ENCODE peak calls at places on chromosome 6, in ten cellular contexts. P is thoracic aorta; L is cardiac muscle cell; J is A673; M is brain microvascular endothelial cell; R is HepG2; F is IMR-90; W is SJCRH30; N is CD4-positive, alpha-beta T cell; Y is astrocyte. X is an unnamed sample.

GRCh38 chr6:138088307-138088744 is 18.9 kb downstream of the PERP start:
- DNase-seq in P (no peak), L (peak), J (peak), M (peak), R (peak), F (peak), W (no peak), N (no peak), Y (peak), X (no peak)

GRCh38 chr6:147204843-147205311 is 660 bp downstream of the STXBP5 start:
- DNase-seq in P (no peak), L (no peak), J (no peak), M (no peak), R (no peak), F (peak), W (no peak), N (no peak), Y (peak), X (no peak)

GRCh38 chr6:121896363-121896762 is 460.9 kb downstream of the GJA1 start:
- DNase-seq in P (no peak), L (no peak), J (no peak), M (no peak), R (no peak), F (no peak), W (no peak), N (no peak), Y (peak), X (no peak)

GRCh38 chr6:127267742-127268588 is 1.3 kb downstream of the RNF146 start:
- DNase-seq in P (no peak), L (no peak), J (no peak), M (no peak), R (peak), F (no peak), W (no peak), N (no peak), Y (no peak), X (peak)

GRCh38 chr6:18390476-18390875 is 3.3 kb downstream of the RNF144B start:
- DNase-seq in P (no peak), L (no peak), J (no peak), M (no peak), R (no peak), F (no peak), W (no peak), N (no peak), Y (no peak), X (no peak)

GRCh38 chr6:32192608-32193039 is at the start of gene GPSM3:
- DNase-seq in P (no peak), L (peak), J (no peak), M (peak), R (no peak), F (peak), W (peak), N (peak), Y (no peak), X (peak)

GRCh38 chr6:72657391-72657790 is 35.5 kb downstream of the KCNQ5 start:
- DNase-seq in P (no peak), L (no peak), J (no peak), M (no peak), R (no peak), F (no peak), W (no peak), N (no peak), Y (no peak), X (no peak)

GRCh38 chr6:169932491-169932890 is 181.1 kb downstream of the ERMARD start:
- DNase-seq in P (no peak), L (no peak), J (no peak), M (no peak), R (no peak), F (no peak), W (no peak), N (no peak), Y (no peak), X (no peak)

GRCh38 chr6:88481519-88481918 is 315.4 kb upstream of the CNR1 start:
- DNase-seq in P (no peak), L (no peak), J (no peak), M (no peak), R (no peak), F (no peak), W (no peak), N (no peak), Y (no peak), X (no peak)

GRCh38 chr6:22082278-22082677 is 214.6 kb downstream of the PRL start:
- DNase-seq in P (no peak), L (peak), J (no peak), M (no peak), R (no peak), F (peak), W (no peak), N (no peak), Y (peak), X (no peak)

GRCh38 chr6:148747145-148747492 is 289 bp downstream of the UST start:
- DNase-seq in P (no peak), L (peak), J (no peak), M (no peak), R (no peak), F (peak), W (no peak), N (no peak), Y (peak), X (no peak)

GRCh38 chr6:137489410-137490371 is 4.5 kb downstream of the OLIG3 start:
- DNase-seq in P (no peak), L (no peak), J (no peak), M (no peak), R (no peak), F (no peak), W (no peak), N (no peak), Y (no peak), X (no peak)

GRCh38 chr6:14709066-14709670 is 536.7 kb upstream of the JARID2 start:
- DNase-seq in P (no peak), L (no peak), J (no peak), M (no peak), R (no peak), F (peak), W (no peak), N (no peak), Y (peak), X (no peak)

GRCh38 chr6:146028250-146028789 is 542 bp upstream of the GRM1 start:
- DNase-seq in P (no peak), L (peak), J (peak), M (peak), R (peak), F (peak), W (peak), N (no peak), Y (peak), X (peak)

GRCh38 chr6:111870054-111870750 is 3.0 kb downstream of the FYN start:
- DNase-seq in P (no peak), L (no peak), J (no peak), M (no peak), R (peak), F (no peak), W (no peak), N (no peak), Y (no peak), X (peak)

GRCh38 chr6:113447088-113447831 is 409.9 kb upstream of the MARCKS start:
- DNase-seq in P (no peak), L (peak), J (peak), M (peak), R (no peak), F (peak), W (no peak), N (no peak), Y (peak), X (no peak)

GRCh38 chr6:9520417-9521151 is 894.3 kb downstream of the TFAP2A start:
- DNase-seq in P (no peak), L (peak), J (peak), M (peak), R (no peak), F (peak), W (no peak), N (no peak), Y (peak), X (no peak)

GRCh38 chr6:130906736-130907381 is 79.7 kb downstream of the SMLR1 start:
- DNase-seq in P (no peak), L (peak), J (no peak), M (peak), R (no peak), F (peak), W (no peak), N (no peak), Y (peak), X (no peak)

GRCh38 chr6:36623547-36624459 is 29.6 kb downstream of the SRSF3 start:
- DNase-seq in P (peak), L (peak), J (peak), M (peak), R (peak), F (peak), W (peak), N (peak), Y (peak), X (peak)

GRCh38 chr6:147700436-147701209 is 192.1 kb downstream of the SAMD5 start:
- DNase-seq in P (no peak), L (no peak), J (peak), M (no peak), R (no peak), F (no peak), W (no peak), N (no peak), Y (no peak), X (no peak)

GRCh38 chr6:69917834-69918233 is 51.5 kb downstream of the COL19A1 start:
- DNase-seq in P (no peak), L (peak), J (peak), M (peak), R (no peak), F (peak), W (peak), N (no peak), Y (peak), X (no peak)

GRCh38 chr6:163667372-163668060 is 253.0 kb downstream of the QKI start:
- DNase-seq in P (no peak), L (peak), J (peak), M (peak), R (no peak), F (peak), W (no peak), N (no peak), Y (peak), X (peak)

GRCh38 chr6:38110407-38111025 is 291.0 kb downstream of the ZFAND3 start:
- DNase-seq in P (no peak), L (peak), J (peak), M (no peak), R (no peak), F (no peak), W (peak), N (no peak), Y (peak), X (no peak)

GRCh38 chr6:79812195-79812594 is 135.2 kb downstream of the ELOVL4 start:
- DNase-seq in P (no peak), L (no peak), J (no peak), M (no peak), R (no peak), F (no peak), W (no peak), N (no peak), Y (no peak), X (no peak)

GRCh38 chr6:3162565-3163247 is 5.4 kb upstream of the TUBB2A start:
- DNase-seq in P (no peak), L (peak), J (peak), M (peak), R (peak), F (peak), W (peak), N (peak), Y (peak), X (peak)

GRCh38 chr6:39956951-39957350 is 22.7 kb upstream of the MOCS1 start:
- DNase-seq in P (no peak), L (peak), J (no peak), M (peak), R (no peak), F (peak), W (no peak), N (no peak), Y (peak), X (no peak)

GRCh38 chr6:138250053-138250452 is 31.8 kb upstream of the PBOV1 start:
- DNase-seq in P (no peak), L (no peak), J (no peak), M (no peak), R (no peak), F (no peak), W (no peak), N (no peak), Y (no peak), X (no peak)

GRCh38 chr6:40889137-40889832 is 149.7 kb downstream of the UNC5CL start:
- DNase-seq in P (no peak), L (no peak), J (no peak), M (no peak), R (no peak), F (no peak), W (no peak), N (no peak), Y (no peak), X (no peak)

GRCh38 chr6:150074651-150075416 is 5.9 kb upstream of the ULBP3 start:
- DNase-seq in P (no peak), L (peak), J (no peak), M (no peak), R (no peak), F (no peak), W (no peak), N (no peak), Y (peak), X (no peak)

GRCh38 chr6:46849361-46849690 is 56.1 kb downstream of the MEP1A start:
- DNase-seq in P (no peak), L (no peak), J (no peak), M (no peak), R (no peak), F (no peak), W (no peak), N (no peak), Y (no peak), X (no peak)

GRCh38 chr6:25041676-25042598 is 106.2 kb upstream of the RIPOR2 start:
- DNase-seq in P (no peak), L (no peak), J (no peak), M (no peak), R (no peak), F (no peak), W (no peak), N (peak), Y (no peak), X (peak)

GRCh38 chr6:2989332-2990178 is 10.1 kb upstream of the NQO2 start:
- DNase-seq in P (no peak), L (peak), J (peak), M (peak), R (peak), F (peak), W (peak), N (peak), Y (peak), X (peak)

GRCh38 chr6:55652429-55652828 is 73.4 kb upstream of the HMGCLL1 start:
- DNase-seq in P (no peak), L (no peak), J (no peak), M (no peak), R (no peak), F (no peak), W (no peak), N (no peak), Y (no peak), X (no peak)

GRCh38 chr6:3726421-3726820 is 25.1 kb downstream of the PXDC1 start:
- DNase-seq in P (no peak), L (no peak), J (no peak), M (no peak), R (no peak), F (no peak), W (no peak), N (no peak), Y (no peak), X (no peak)

GRCh38 chr6:66664112-66664511 is 957.1 kb upstream of the EYS start:
- DNase-seq in P (no peak), L (no peak), J (no peak), M (no peak), R (no peak), F (no peak), W (no peak), N (no peak), Y (no peak), X (no peak)

GRCh38 chr6:90098637-90099036 is 198.0 kb downstream of the BACH2 start:
- DNase-seq in P (no peak), L (peak), J (no peak), M (no peak), R (no peak), F (no peak), W (no peak), N (no peak), Y (peak), X (no peak)

GRCh38 chr6:84059082-84059481 is 25.5 kb downstream of the MRAP2 start:
- DNase-seq in P (no peak), L (no peak), J (no peak), M (no peak), R (no peak), F (no peak), W (no peak), N (no peak), Y (no peak), X (no peak)

GRCh38 chr6:46652232-46652602 is 401 bp downstream of the CYP39A1 start:
- DNase-seq in P (no peak), L (no peak), J (no peak), M (no peak), R (no peak), F (no peak), W (no peak), N (no peak), Y (no peak), X (no peak)

DNA sequence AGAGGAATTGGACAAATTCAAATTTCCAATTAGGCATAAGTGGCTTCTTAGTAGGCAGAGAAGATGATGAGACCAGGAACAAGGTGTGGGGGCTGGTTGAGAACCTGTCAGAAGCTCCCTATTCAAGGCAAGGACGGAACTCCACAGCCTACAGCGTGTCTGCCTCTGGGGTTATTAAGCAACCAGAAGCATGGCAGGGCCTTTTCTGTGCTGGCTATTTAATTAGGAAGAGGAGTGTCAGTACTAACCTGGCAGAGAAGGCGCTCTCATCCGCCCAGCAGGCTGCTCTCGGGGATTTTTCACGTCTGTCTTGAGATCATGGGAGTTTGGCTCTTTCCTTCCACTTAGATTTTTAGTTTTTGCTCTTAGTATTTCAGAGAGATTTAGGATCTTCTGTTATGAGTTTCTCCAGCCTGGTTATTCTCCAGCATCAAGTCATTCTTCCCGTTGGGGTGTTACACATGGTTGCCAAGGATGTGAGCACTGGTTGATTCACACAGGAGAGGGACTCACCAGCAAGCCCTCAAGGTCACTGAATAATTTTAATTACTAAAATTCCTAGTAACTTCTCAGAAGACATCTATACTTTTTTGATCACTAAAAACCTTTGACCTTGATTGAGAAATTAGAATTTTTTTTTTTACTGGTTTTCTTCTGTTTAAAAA is 23.8 kb downstream of the ADTRP start:
- DNase-seq in P (no peak), L (no peak), J (no peak), M (no peak), R (no peak), F (peak), W (no peak), N (no peak), Y (no peak), X (no peak)
- H3K27ac ChIP-seq in P (no peak), L (no peak), J (no peak), M (no peak), R (no peak), F (no peak), W (no peak), N (no peak), Y (peak), X (no peak)

GRCh38 chr6:68038815-68039408 is 596.2 kb upstream of the ADGRB3 start:
- DNase-seq in P (no peak), L (no peak), J (no peak), M (no peak), R (no peak), F (no peak), W (no peak), N (no peak), Y (no peak), X (no peak)

GRCh38 chr6:68039641-68040311 is 595.3 kb upstream of the ADGRB3 start:
- DNase-seq in P (no peak), L (no peak), J (no peak), M (no peak), R (no peak), F (no peak), W (no peak), N (no peak), Y (no peak), X (no peak)

GRCh38 chr6:68040780-68041179 is 594.3 kb upstream of the ADGRB3 start:
- DNase-seq in P (no peak), L (no peak), J (no peak), M (no peak), R (no peak), F (no peak), W (no peak), N (no peak), Y (no peak), X (no peak)

GRCh38 chr6:68042339-68043121 is 592.6 kb upstream of the ADGRB3 start:
- DNase-seq in P (no peak), L (no peak), J (no peak), M (no peak), R (no peak), F (no peak), W (no peak), N (no peak), Y (no peak), X (no peak)

DNA sequence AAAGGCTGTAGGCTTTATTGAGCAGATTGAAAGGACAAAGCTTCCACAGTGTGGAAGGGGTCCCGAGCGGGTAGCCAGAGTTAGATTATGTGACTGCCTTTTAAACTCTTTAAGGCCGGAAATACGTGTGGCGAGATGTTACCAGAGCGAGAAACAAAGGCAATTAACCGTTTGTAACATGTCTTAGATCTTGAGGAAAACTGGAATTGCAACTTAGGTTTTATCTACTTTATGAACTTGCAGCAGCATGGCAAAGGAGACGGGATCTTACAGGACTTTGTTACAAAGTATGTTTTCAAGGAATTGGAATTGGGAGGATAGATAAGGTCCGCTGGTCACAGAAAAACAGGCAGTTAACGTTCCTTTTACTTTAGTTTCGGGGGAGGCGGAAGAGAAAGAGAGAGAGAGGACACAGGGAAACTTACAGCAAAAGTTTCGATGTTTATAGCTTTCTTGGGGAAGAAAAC is 594.7 kb upstream of the ADGRB3 start:
- DNase-seq in P (no peak), L (peak), J (no peak), M (no peak), R (no peak), F (no peak), W (peak), N (no peak), Y (no peak), X (no peak)
- H3K27ac ChIP-seq in P (no peak), L (no peak), J (no peak), M (no peak), R (no peak), F (no peak), W (no peak), N (no peak), Y (no peak), X (no peak)

DNA sequence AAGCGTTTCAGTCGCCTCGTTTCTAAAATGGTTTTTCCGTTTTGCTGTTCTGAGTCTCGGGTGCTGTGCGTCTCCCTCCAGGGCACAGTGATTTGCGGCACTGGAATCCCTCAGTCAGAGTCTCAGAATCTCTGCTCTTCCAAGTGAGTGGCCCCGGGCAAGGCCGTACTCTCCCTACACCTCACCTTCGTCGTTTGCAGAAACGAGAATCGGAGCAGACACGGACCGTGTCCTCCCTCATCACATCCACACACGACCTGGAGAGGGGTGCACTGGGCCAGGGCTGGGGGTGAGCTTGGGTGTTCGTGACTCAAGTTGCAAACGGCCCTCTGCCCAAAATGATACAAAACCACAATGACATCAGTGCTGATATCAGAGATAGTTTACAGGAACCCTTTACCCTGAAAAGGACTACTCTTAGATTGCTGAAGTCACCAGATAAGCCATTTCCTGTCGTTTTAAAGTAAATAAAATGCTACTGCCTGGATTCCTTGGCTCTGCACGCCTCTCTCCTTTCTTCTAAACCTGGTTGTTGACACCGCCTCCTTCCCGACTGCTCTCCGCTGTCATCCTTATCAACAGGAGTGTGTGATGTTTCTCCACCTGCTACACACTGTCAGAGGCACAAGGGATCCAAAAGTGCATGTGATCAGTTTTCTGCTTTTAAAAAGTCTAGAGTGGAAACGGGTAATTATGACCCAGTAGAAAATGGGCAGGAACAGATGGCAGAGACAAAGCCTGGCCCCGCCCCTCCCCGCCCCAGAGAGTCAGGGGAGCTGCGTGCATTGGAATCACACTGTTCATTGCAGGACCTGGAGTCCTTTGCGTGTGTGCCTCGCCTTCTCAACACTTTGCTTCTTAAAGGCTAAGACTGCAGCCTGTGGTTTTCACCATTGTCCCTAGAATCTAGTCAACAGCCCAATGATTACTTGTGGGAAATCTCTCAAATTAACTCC is 38.5 kb downstream of the KIF25 start:
- DNase-seq in P (no peak), L (peak), J (peak), M (peak), R (no peak), F (peak), W (peak), N (no peak), Y (peak), X (no peak)
- H3K27ac ChIP-seq in P (peak), L (no peak), J (no peak), M (peak), R (no peak), F (peak), W (peak), N (no peak), Y (peak), X (no peak)

GRCh38 chr6:4905858-4906257 is 98.0 kb downstream of the RPP40 start:
- DNase-seq in P (no peak), L (no peak), J (no peak), M (no peak), R (no peak), F (no peak), W (no peak), N (no peak), Y (no peak), X (no peak)
- H3K27ac ChIP-seq in P (no peak), L (peak), J (no peak), M (no peak), R (no peak), F (no peak), W (no peak), N (no peak), Y (no peak), X (no peak)